ENCODE peak calls at places on chromosomes 11 and 22, in four cellular contexts. W is WTC11, X is GM12878, Z is HepG2. S is an unnamed sample.
A peak's percentile ranks its signal among the peaks of the same experiment; 100 is the strongest.

GRCh38 chr11:107598225-107599139 is 7.5 kb downstream of the ELMOD1 start:
- DNase-seq in W (peak; percentile 64), X (no peak), Z (no peak), S (no peak)

GRCh38 chr11:11119917-11120316 is 233.1 kb downstream of the CSNK2A3 start:
- DNase-seq in W (peak; percentile 14), X (no peak), Z (no peak), S (no peak)

GRCh38 chr22:23128269-23129108 is 13.3 kb downstream of the RSPH14 start:
- DNase-seq in W (peak; percentile 89), X (no peak), Z (peak; percentile 59), S (peak; percentile 98)

GRCh38 chr11:133945087-133945974 is 11.4 kb downstream of the IGSF9B start:
- DNase-seq in W (no peak), X (no peak), Z (no peak), S (peak; percentile 21)

GRCh38 chr11:117457031-117457785 is 129.6 kb downstream of the CEP164 start:
- DNase-seq in W (no peak), X (no peak), Z (no peak), S (no peak)

GRCh38 chr11:9351321-9351881 is 33.1 kb upstream of the IPO7 start:
- DNase-seq in W (no peak), X (no peak), Z (no peak), S (no peak)

GRCh38 chr11:23124996-23125395 is 264.7 kb upstream of the CCDC179 start:
- DNase-seq in W (no peak), X (no peak), Z (peak; percentile 6), S (no peak)

GRCh38 chr11:10678106-10678505 is 15.4 kb downstream of the IRAG1 start:
- DNase-seq in W (no peak), X (no peak), Z (no peak), S (no peak)

GRCh38 chr11:18527512-18527911 is 770 bp upstream of the TSG101 start:
- DNase-seq in W (no peak), X (no peak), Z (no peak), S (peak; percentile 24)

GRCh38 chr11:119618208-119618909 is 110.6 kb downstream of the NECTIN1 start:
- DNase-seq in W (no peak), X (no peak), Z (peak; percentile 16), S (no peak)

GRCh38 chr22:27827586-27828213 is 26.1 kb upstream of the MN1 start:
- DNase-seq in W (no peak), X (no peak), Z (no peak), S (no peak)

GRCh38 chr22:21074092-21074715 is 28.5 kb downstream of the LRRC74B start:
- DNase-seq in W (no peak), X (no peak), Z (no peak), S (no peak)
- TF ChIP-seq ETV6 in W (no peak), X (no peak), Z (no peak), S (no peak)

GRCh38 chr11:68215524-68216170 is 2.6 kb upstream of the KMT5B start:
- DNase-seq in W (no peak), X (no peak), Z (no peak), S (no peak)

GRCh38 chr11:68213135-68213515 is at the start of gene KMT5B:
- DNase-seq in W (peak; percentile 61), X (no peak), Z (no peak), S (peak; percentile 75)

GRCh38 chr11:68215087-68215445 is 2.0 kb upstream of the KMT5B start:
- DNase-seq in W (no peak), X (no peak), Z (no peak), S (no peak)

GRCh38 chr11:68213555-68214172 is 568 bp upstream of the KMT5B start:
- DNase-seq in W (peak; percentile 78), X (no peak), Z (peak; percentile 76), S (peak; percentile 92)

GRCh38 chr11:68214173-68215086 is 1.3 kb upstream of the KMT5B start:
- DNase-seq in W (peak; percentile 35), X (no peak), Z (no peak), S (no peak)
- TF ChIP-seq ETV6 in W (no peak), X (no peak), Z (no peak), S (no peak)

DNA sequence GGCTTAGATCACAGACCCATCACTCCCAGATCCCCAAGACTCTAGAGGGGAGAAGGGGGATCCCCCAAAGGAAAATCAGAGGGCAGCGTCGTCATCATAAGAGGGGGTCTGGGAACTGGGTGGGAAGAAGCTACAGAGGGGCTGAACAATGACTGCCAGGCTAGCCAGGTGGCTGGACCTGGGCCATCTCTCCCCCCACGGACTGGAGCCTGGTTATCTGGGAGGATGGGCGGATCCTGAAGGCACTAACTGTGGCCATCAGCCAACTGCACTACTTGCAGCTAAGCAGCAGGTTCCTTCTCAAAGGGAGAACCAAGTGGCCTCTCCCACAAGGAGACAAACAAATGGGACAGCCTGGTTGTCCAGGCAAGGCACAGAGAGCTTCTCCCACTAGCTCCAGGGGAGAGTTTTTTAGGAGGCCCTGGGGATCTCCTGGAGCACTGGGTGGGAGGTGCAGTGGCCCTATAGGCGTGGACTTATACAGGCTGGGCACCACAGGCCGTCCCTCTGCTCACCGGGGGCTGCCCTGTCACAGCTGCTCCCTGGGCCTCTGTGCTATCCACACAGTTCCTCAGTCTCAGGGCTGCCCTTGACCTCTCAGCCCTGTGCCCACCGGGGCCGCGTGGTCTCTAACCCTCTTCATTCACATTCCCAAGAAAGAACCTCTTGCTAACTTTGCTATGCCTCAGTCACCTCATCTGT is 15.4 kb downstream of the P2RY6 start:
- DNase-seq in W (no peak), X (no peak), Z (no peak), S (peak; percentile 24)
- TF ChIP-seq ETV6 in W (no peak), X (no peak), Z (no peak), S (no peak)

GRCh38 chr11:102518296-102519094 is 12.1 kb downstream of the MMP7 start:
- DNase-seq in W (no peak), X (no peak), Z (no peak), S (peak; percentile 4)

GRCh38 chr11:102522332-102523207 is 8.0 kb downstream of the MMP7 start:
- DNase-seq in W (no peak), X (no peak), Z (no peak), S (no peak)

GRCh38 chr11:102523887-102524286 is 6.7 kb downstream of the MMP7 start:
- DNase-seq in W (no peak), X (no peak), Z (no peak), S (no peak)

GRCh38 chr11:102520514-102520913 is 10.0 kb downstream of the MMP7 start:
- DNase-seq in W (no peak), X (no peak), Z (no peak), S (no peak)

GRCh38 chr11:102521121-102521520 is 9.4 kb downstream of the MMP7 start:
- DNase-seq in W (no peak), X (no peak), Z (no peak), S (no peak)
- TF ChIP-seq ETV6 in W (no peak), X (no peak), Z (no peak), S (no peak)

DNA sequence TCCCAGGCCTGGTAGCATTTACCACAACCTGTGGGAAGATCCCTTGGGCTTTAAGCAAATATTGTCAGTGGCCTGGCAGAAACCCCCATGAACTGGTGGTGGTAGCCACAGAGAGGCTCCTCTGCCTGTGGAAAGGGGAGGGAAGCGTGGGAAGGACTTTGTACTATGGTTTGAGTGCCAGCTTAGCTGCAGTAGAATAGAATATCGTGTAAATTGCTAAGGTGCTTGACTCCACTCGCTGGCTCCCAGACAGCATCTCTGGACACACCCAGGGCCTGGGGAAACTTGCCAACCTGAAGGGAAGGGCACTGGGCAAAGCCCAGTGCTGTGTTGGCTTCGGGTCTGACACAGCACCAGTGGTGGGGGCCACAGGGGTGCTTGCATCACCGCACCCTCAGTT is 52.6 kb downstream of the XRRA1 start:
- DNase-seq in W (no peak), X (no peak), Z (peak; percentile 73), S (no peak)
- TF ChIP-seq ETV6 in W (no peak), X (no peak), Z (no peak), S (no peak)

DNA sequence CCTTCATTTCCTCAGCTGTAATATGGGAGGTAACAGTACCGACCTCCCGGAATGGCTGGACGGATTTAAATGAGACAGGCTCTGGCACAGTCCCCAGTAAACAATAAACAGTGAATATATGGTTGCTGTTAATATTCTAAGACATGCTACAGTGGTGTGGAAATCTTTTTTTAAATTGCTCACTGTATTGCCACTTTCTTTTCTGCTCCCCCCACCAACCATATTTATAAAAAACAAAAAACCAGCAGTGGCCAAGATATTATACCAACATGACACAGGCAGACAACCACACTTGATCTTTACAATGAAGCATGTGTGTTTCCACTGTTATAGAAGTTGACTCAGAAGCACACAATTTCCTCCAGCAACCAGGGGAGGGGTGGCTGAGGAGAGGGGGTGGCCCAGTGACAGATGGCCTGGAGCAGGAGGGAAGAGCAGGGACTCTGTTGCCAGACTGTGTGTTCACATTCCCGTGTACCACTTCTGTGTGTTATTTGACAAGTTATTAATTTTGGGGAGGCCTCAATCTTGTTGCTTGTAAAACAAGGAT is 14.9 kb downstream of the CD59 start:
- DNase-seq in W (no peak), X (no peak), Z (no peak), S (no peak)
- TF ChIP-seq ETV6 in W (no peak), X (no peak), Z (no peak), S (no peak)

GRCh38 chr11:79200398-79201070 is 240.3 kb downstream of the TENM4 start:
- DNase-seq in W (no peak), X (no peak), Z (no peak), S (no peak)

GRCh38 chr11:79198203-79198897 is 242.5 kb downstream of the TENM4 start:
- DNase-seq in W (no peak), X (no peak), Z (no peak), S (no peak)

GRCh38 chr11:79199729-79200354 is 241.0 kb downstream of the TENM4 start:
- DNase-seq in W (no peak), X (no peak), Z (no peak), S (no peak)

GRCh38 chr11:79196950-79197349 is 243.9 kb downstream of the TENM4 start:
- DNase-seq in W (no peak), X (no peak), Z (no peak), S (no peak)

DNA sequence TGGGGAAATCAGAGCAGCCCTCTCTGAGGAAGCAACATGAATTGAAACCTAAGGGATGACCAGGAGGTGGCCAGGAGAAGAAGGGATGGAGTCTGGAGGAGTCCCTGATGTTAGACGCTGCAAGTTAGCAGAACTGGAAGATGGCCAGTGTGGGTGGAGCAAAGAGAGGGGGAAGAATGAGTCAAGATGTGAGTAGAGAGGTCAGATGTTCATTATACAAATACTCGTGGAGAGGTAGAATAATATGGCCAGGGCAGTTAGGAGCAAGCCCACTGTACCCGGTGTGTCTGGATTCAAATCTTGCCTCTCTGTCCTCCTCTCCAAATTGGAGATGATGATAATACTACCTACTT is 242.0 kb downstream of the TENM4 start:
- DNase-seq in W (no peak), X (no peak), Z (no peak), S (no peak)
- TF ChIP-seq ETV6 in W (no peak), X (no peak), Z (no peak), S (no peak)

DNA sequence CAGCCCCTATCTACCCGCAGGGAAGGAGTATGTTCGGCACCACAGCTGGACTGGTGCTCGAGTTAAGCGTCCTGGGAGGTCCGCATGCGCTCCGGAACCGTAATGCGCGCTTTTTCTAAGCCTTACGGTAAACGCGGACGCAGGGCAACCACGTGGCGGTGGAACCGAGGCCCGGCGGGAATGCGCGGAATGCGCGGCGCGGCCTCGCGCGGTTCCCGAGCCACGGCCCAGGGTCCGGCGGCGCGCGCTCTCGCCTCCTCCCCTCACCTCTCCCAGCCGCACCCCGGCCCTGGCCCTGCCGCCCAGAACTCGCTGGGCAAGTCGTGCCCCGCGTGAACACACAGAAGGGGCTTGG is 4.5 kb upstream of the CCND1 start:
- DNase-seq in W (peak; percentile 84), X (no peak), Z (no peak), S (no peak)
- TF ChIP-seq ETV6 in W (peak; percentile 98), X (no peak), Z (no peak), S (no peak)

GRCh38 chr22:40635940-40636379 is 559 bp downstream of the MRTFA start:
- DNase-seq in W (peak; percentile 36), X (no peak), Z (no peak), S (no peak)
- TF ChIP-seq ETV6 in W (no peak), X (no peak), Z (no peak), S (no peak)